ENCODE peak calls at places on chromosomes 7 and 10, in five cellular contexts. I is Panc1; Z is endodermal cell; E is Caco-2; X is naive thymus-derived CD4-positive, alpha-beta T cell. W is an unnamed sample.

GRCh38 chr7:91330378-91331295 is 66.4 kb downstream of the FZD1 start:
- DNase-seq in I (no peak), Z (no peak), E (no peak), X (no peak), W (no peak)

GRCh38 chr7:30861612-30862011 is 50.0 kb upstream of the AQP1 start:
- DNase-seq in I (no peak), Z (no peak), E (no peak), X (no peak), W (no peak)

GRCh38 chr10:96596422-96597407 is 9.9 kb upstream of the TM9SF3 start:
- DNase-seq in I (no peak), Z (no peak), E (peak; percentile 21), X (no peak), W (no peak)

GRCh38 chr10:114520453-114520852 is 116.2 kb upstream of the AFAP1L2 start:
- DNase-seq in I (peak; percentile 82), Z (no peak), E (peak; percentile 15), X (no peak), W (no peak)

GRCh38 chr7:25850730-25851129 is 301.3 kb upstream of the NFE2L3 start:
- DNase-seq in I (no peak), Z (no peak), E (no peak), X (no peak), W (no peak)

GRCh38 chr7:132677941-132678340 is 101.7 kb upstream of the PLXNA4 start:
- DNase-seq in I (no peak), Z (no peak), E (no peak), X (no peak), W (no peak)

GRCh38 chr10:114767589-114768393 is 53.8 kb upstream of the FHIP2A start:
- DNase-seq in I (no peak), Z (peak; percentile 81), E (peak; percentile 43), X (no peak), W (peak; percentile 84)

GRCh38 chr7:103100348-103100747 is 25.4 kb downstream of the ARMC10 start:
- DNase-seq in I (no peak), Z (no peak), E (no peak), X (no peak), W (no peak)

GRCh38 chr7:92766461-92767003 is 69.8 kb downstream of the CDK6 start:
- DNase-seq in I (no peak), Z (no peak), E (no peak), X (no peak), W (no peak)

GRCh38 chr10:126239844-126240243 is 148.4 kb downstream of the ADAM12 start:
- DNase-seq in I (no peak), Z (peak; percentile 35), E (no peak), X (no peak), W (no peak)

GRCh38 chr7:148941598-148942280 is 57.6 kb upstream of the EZH2 start:
- DNase-seq in I (peak; percentile 82), Z (peak; percentile 89), E (peak; percentile 88), X (no peak), W (peak; percentile 84)

GRCh38 chr10:90968448-90969086 is 47.7 kb upstream of the ANKRD1 start:
- DNase-seq in I (no peak), Z (no peak), E (no peak), X (no peak), W (no peak)

GRCh38 chr10:73969224-73969811 is 28.6 kb upstream of the VCL start:
- DNase-seq in I (no peak), Z (peak; percentile 55), E (no peak), X (no peak), W (no peak)

GRCh38 chr7:159158888-159159405 is 14.3 kb upstream of the VIPR2 start:
- DNase-seq in I (no peak), Z (no peak), E (no peak), X (no peak), W (no peak)

GRCh38 chr10:16690417-16690816 is 126.8 kb downstream of the RSU1 start:
- DNase-seq in I (no peak), Z (no peak), E (no peak), X (no peak), W (no peak)

GRCh38 chr7:105992888-105993287 is 29.8 kb downstream of the CDHR3 start:
- DNase-seq in I (no peak), Z (no peak), E (no peak), X (no peak), W (no peak)

GRCh38 chr7:44235582-44236332 is 35.0 kb downstream of the YKT6 start:
- DNase-seq in I (no peak), Z (no peak), E (no peak), X (no peak), W (no peak)

GRCh38 chr10:4068255-4069028 is 283.4 kb upstream of the KLF6 start:
- DNase-seq in I (no peak), Z (no peak), E (no peak), X (no peak), W (no peak)

GRCh38 chr7:48035967-48036478 is 680 bp downstream of the C7orf57 start:
- DNase-seq in I (no peak), Z (peak; percentile 72), E (peak; percentile 34), X (peak; percentile 17), W (peak; percentile 50)

GRCh38 chr7:82631998-82632397 is 188.4 kb upstream of the CACNA2D1 start:
- DNase-seq in I (no peak), Z (no peak), E (no peak), X (no peak), W (no peak)

GRCh38 chr10:119306514-119306951 is 99.2 kb downstream of the GRK5 start:
- DNase-seq in I (no peak), Z (no peak), E (no peak), X (no peak), W (no peak)
- H3K4me1 ChIP-seq in I (peaks cover 85% of the 10 kb centered on the region), Z (peaks cover 4% of the 10 kb centered on the region), E (peaks cover 25% of the 10 kb centered on the region), X (peaks cover 41% of the 10 kb centered on the region), W (no peaks in the 10 kb centered on the region)

GRCh38 chr7:134820295-134820694 is 40.9 kb downstream of the CALD1 start:
- DNase-seq in I (no peak), Z (no peak), E (no peak), X (no peak), W (no peak)

GRCh38 chr7:134820778-134821177 is 41.3 kb downstream of the CALD1 start:
- DNase-seq in I (no peak), Z (no peak), E (no peak), X (no peak), W (no peak)

GRCh38 chr7:134819401-134819800 is 40.0 kb downstream of the CALD1 start:
- DNase-seq in I (no peak), Z (no peak), E (no peak), X (no peak), W (no peak)

GRCh38 chr7:134814730-134815364 is 35.4 kb downstream of the CALD1 start:
- DNase-seq in I (no peak), Z (no peak), E (no peak), X (no peak), W (no peak)

GRCh38 chr7:134818568-134819345 is 39.3 kb downstream of the CALD1 start:
- DNase-seq in I (no peak), Z (no peak), E (no peak), X (no peak), W (no peak)
- H3K4me1 ChIP-seq in I (no peaks in the 10 kb centered on the region), Z (no peaks in the 10 kb centered on the region), E (no peaks in the 10 kb centered on the region), X (no peaks in the 10 kb centered on the region), W (peaks cover 15% of the 10 kb centered on the region)

GRCh38 chr10:80474597-80474910 is 20.4 kb downstream of the TSPAN14 start:
- DNase-seq in I (no peak), Z (no peak), E (no peak), X (no peak), W (no peak)
- H3K4me1 ChIP-seq in I (peaks cover 6% of the 10 kb centered on the region), Z (peaks cover 15% of the 10 kb centered on the region), E (peaks cover 21% of the 10 kb centered on the region), X (peaks cover 66% of the 10 kb centered on the region), W (peaks cover 33% of the 10 kb centered on the region)

GRCh38 chr7:608954-609711 is 89.5 kb upstream of the PDGFA start:
- DNase-seq in I (no peak), Z (no peak), E (no peak), X (no peak), W (no peak)
- H3K4me1 ChIP-seq in I (no peaks in the 10 kb centered on the region), Z (no peaks in the 10 kb centered on the region), E (peaks cover 6% of the 10 kb centered on the region), X (peaks cover 12% of the 10 kb centered on the region), W (no peaks in the 10 kb centered on the region)

GRCh38 chr7:143379607-143380263 is 1.4 kb upstream of the ZYX start:
- DNase-seq in I (no peak), Z (no peak), E (no peak), X (no peak), W (no peak)

GRCh38 chr7:143380646-143381426 is at the start of gene ZYX:
- DNase-seq in I (peak; percentile 66), Z (peak; percentile 98), E (peak; percentile 95), X (peak; percentile 74), W (peak; percentile 96)

GRCh38 chr7:143381427-143382125 is 431 bp downstream of the ZYX start:
- DNase-seq in I (no peak), Z (peak; percentile 58), E (no peak), X (no peak), W (no peak)

GRCh38 chr7:143382126-143382790 is 1.1 kb downstream of the ZYX start:
- DNase-seq in I (no peak), Z (peak; percentile 46), E (no peak), X (no peak), W (no peak)

GRCh38 chr7:143380264-143380645 is 890 bp upstream of the ZYX start:
- DNase-seq in I (peak; percentile 75), Z (peak; percentile 97), E (peak; percentile 89), X (peak; percentile 80), W (peak; percentile 92)
- H3K4me1 ChIP-seq in I (peaks cover 12% of the 10 kb centered on the region), Z (peaks cover 10% of the 10 kb centered on the region), E (peaks cover 44% of the 10 kb centered on the region), X (peaks cover 70% of the 10 kb centered on the region), W (peaks cover 29% of the 10 kb centered on the region)

GRCh38 chr7:22659741-22660140 is 67.3 kb upstream of the IL6 start:
- DNase-seq in I (no peak), Z (no peak), E (no peak), X (no peak), W (no peak)
- H3K4me1 ChIP-seq in I (no peaks in the 10 kb centered on the region), Z (no peaks in the 10 kb centered on the region), E (peaks cover 2% of the 10 kb centered on the region), X (no peaks in the 10 kb centered on the region), W (peaks cover 4% of the 10 kb centered on the region)

GRCh38 chr10:62058476-62058875 is 157.0 kb downstream of the ARID5B start:
- DNase-seq in I (no peak), Z (no peak), E (no peak), X (no peak), W (no peak)
- H3K4me1 ChIP-seq in I (peaks cover 11% of the 10 kb centered on the region), Z (no peaks in the 10 kb centered on the region), E (peaks cover 42% of the 10 kb centered on the region), X (peaks cover 17% of the 10 kb centered on the region), W (peaks cover 4% of the 10 kb centered on the region)

W was measured in GM23338.